ENCODE peak calls at places on chromosomes 5 and 9, in seven cellular contexts. One of them, this sample, is unnamed.

GRCh38 chr9:120452631-120453030 is 127.3 kb downstream of the CDK5RAP2 start:
- DNase-seq in AG09319: no peak
- DNase-seq in MCF 10A: no peak
- DNase-seq in Calu3: no peak
- DNase-seq in heart right ventricle: no peak
- DNase-seq in left ventricle myocardium inferior: no peak
- DNase-seq in CD14-positive monocyte: no peak
- DNase-seq in this sample: no peak

GRCh38 chr5:80238778-80239679 is 16.8 kb downstream of the SERINC5 start:
- DNase-seq in AG09319: no peak
- DNase-seq in MCF 10A: peak
- DNase-seq in Calu3: peak
- DNase-seq in heart right ventricle: peak
- DNase-seq in left ventricle myocardium inferior: peak
- DNase-seq in CD14-positive monocyte: no peak
- DNase-seq in this sample: no peak

GRCh38 chr9:22617156-22617555 is 170.5 kb downstream of the DMRTA1 start:
- DNase-seq in AG09319: no peak
- DNase-seq in MCF 10A: no peak
- DNase-seq in Calu3: no peak
- DNase-seq in heart right ventricle: no peak
- DNase-seq in left ventricle myocardium inferior: no peak
- DNase-seq in CD14-positive monocyte: no peak
- DNase-seq in this sample: no peak

GRCh38 chr5:77140350-77140749 is 53.3 kb upstream of the ZBED3 start:
- DNase-seq in AG09319: no peak
- DNase-seq in MCF 10A: no peak
- DNase-seq in Calu3: no peak
- DNase-seq in heart right ventricle: no peak
- DNase-seq in left ventricle myocardium inferior: no peak
- DNase-seq in CD14-positive monocyte: no peak
- DNase-seq in this sample: no peak

GRCh38 chr5:157106668-157107461 is 2.0 kb downstream of the HAVCR2 start:
- DNase-seq in AG09319: no peak
- DNase-seq in MCF 10A: no peak
- DNase-seq in Calu3: no peak
- DNase-seq in heart right ventricle: peak
- DNase-seq in left ventricle myocardium inferior: peak
- DNase-seq in CD14-positive monocyte: peak
- DNase-seq in this sample: no peak

GRCh38 chr5:131773805-131774204 is 23.0 kb downstream of the FNIP1 start:
- DNase-seq in AG09319: no peak
- DNase-seq in MCF 10A: no peak
- DNase-seq in Calu3: no peak
- DNase-seq in heart right ventricle: no peak
- DNase-seq in left ventricle myocardium inferior: no peak
- DNase-seq in CD14-positive monocyte: no peak
- DNase-seq in this sample: no peak

GRCh38 chr5:177611446-177612214 is 11.7 kb downstream of the B4GALT7 start:
- DNase-seq in AG09319: no peak
- DNase-seq in MCF 10A: no peak
- DNase-seq in Calu3: no peak
- DNase-seq in heart right ventricle: no peak
- DNase-seq in left ventricle myocardium inferior: no peak
- DNase-seq in CD14-positive monocyte: no peak
- DNase-seq in this sample: no peak

GRCh38 chr9:112327718-112328450 is 5.5 kb downstream of the PTBP3 start:
- DNase-seq in AG09319: no peak
- DNase-seq in MCF 10A: peak
- DNase-seq in Calu3: no peak
- DNase-seq in heart right ventricle: no peak
- DNase-seq in left ventricle myocardium inferior: no peak
- DNase-seq in CD14-positive monocyte: no peak
- DNase-seq in this sample: no peak

GRCh38 chr5:91207248-91207647 is 175.9 kb downstream of the ARRDC3 start:
- DNase-seq in AG09319: no peak
- DNase-seq in MCF 10A: no peak
- DNase-seq in Calu3: no peak
- DNase-seq in heart right ventricle: no peak
- DNase-seq in left ventricle myocardium inferior: no peak
- DNase-seq in CD14-positive monocyte: no peak
- DNase-seq in this sample: no peak

GRCh38 chr9:97747201-97747965 is 50.2 kb upstream of the XPA start:
- DNase-seq in AG09319: no peak
- DNase-seq in MCF 10A: no peak
- DNase-seq in Calu3: no peak
- DNase-seq in heart right ventricle: no peak
- DNase-seq in left ventricle myocardium inferior: no peak
- DNase-seq in CD14-positive monocyte: no peak
- DNase-seq in this sample: no peak

GRCh38 chr5:87154191-87154590 is 113.5 kb upstream of the RASA1 start:
- DNase-seq in AG09319: no peak
- DNase-seq in MCF 10A: no peak
- DNase-seq in Calu3: no peak
- DNase-seq in heart right ventricle: no peak
- DNase-seq in left ventricle myocardium inferior: no peak
- DNase-seq in CD14-positive monocyte: no peak
- DNase-seq in this sample: no peak

GRCh38 chr5:178468196-178468685 is 122.0 kb downstream of the COL23A1 start:
- DNase-seq in AG09319: no peak
- DNase-seq in MCF 10A: no peak
- DNase-seq in Calu3: no peak
- DNase-seq in heart right ventricle: no peak
- DNase-seq in left ventricle myocardium inferior: no peak
- DNase-seq in CD14-positive monocyte: no peak
- DNase-seq in this sample: no peak

GRCh38 chr5:157761690-157762611 is 18.4 kb downstream of the LSM11 start:
- DNase-seq in AG09319: no peak
- DNase-seq in MCF 10A: peak
- DNase-seq in Calu3: peak
- DNase-seq in heart right ventricle: no peak
- DNase-seq in left ventricle myocardium inferior: no peak
- DNase-seq in CD14-positive monocyte: no peak
- DNase-seq in this sample: no peak

GRCh38 chr9:131366745-131367401 is 27.0 kb upstream of the PRRC2B start:
- DNase-seq in AG09319: peak
- DNase-seq in MCF 10A: peak
- DNase-seq in Calu3: peak
- DNase-seq in heart right ventricle: no peak
- DNase-seq in left ventricle myocardium inferior: peak
- DNase-seq in CD14-positive monocyte: no peak
- DNase-seq in this sample: no peak

GRCh38 chr5:2566280-2566679 is 185.2 kb downstream of the IRX2 start:
- DNase-seq in AG09319: no peak
- DNase-seq in MCF 10A: peak
- DNase-seq in Calu3: no peak
- DNase-seq in heart right ventricle: no peak
- DNase-seq in left ventricle myocardium inferior: no peak
- DNase-seq in CD14-positive monocyte: no peak
- DNase-seq in this sample: no peak

GRCh38 chr5:154756203-154756870 is 1.2 kb downstream of the LARP1 start:
- DNase-seq in AG09319: no peak
- DNase-seq in MCF 10A: peak
- DNase-seq in Calu3: peak
- DNase-seq in heart right ventricle: peak
- DNase-seq in left ventricle myocardium inferior: peak
- DNase-seq in CD14-positive monocyte: peak
- DNase-seq in this sample: no peak

GRCh38 chr9:117555964-117556629 is 141.2 kb upstream of the ASTN2 start:
- DNase-seq in AG09319: no peak
- DNase-seq in MCF 10A: peak
- DNase-seq in Calu3: peak
- DNase-seq in heart right ventricle: peak
- DNase-seq in left ventricle myocardium inferior: peak
- DNase-seq in CD14-positive monocyte: no peak
- DNase-seq in this sample: no peak

GRCh38 chr9:79224672-79225433 is 346.9 kb upstream of the TLE4 start:
- DNase-seq in AG09319: peak
- DNase-seq in MCF 10A: peak
- DNase-seq in Calu3: no peak
- DNase-seq in heart right ventricle: no peak
- DNase-seq in left ventricle myocardium inferior: no peak
- DNase-seq in CD14-positive monocyte: no peak
- DNase-seq in this sample: no peak

GRCh38 chr5:171442287-171443042 is 23.0 kb downstream of the FGF18 start:
- DNase-seq in AG09319: no peak
- DNase-seq in MCF 10A: no peak
- DNase-seq in Calu3: no peak
- DNase-seq in heart right ventricle: no peak
- DNase-seq in left ventricle myocardium inferior: peak
- DNase-seq in CD14-positive monocyte: no peak
- DNase-seq in this sample: no peak

GRCh38 chr9:83714316-83714715 is 6.6 kb upstream of the UBQLN1 start:
- DNase-seq in AG09319: no peak
- DNase-seq in MCF 10A: no peak
- DNase-seq in Calu3: no peak
- DNase-seq in heart right ventricle: no peak
- DNase-seq in left ventricle myocardium inferior: no peak
- DNase-seq in CD14-positive monocyte: no peak
- DNase-seq in this sample: no peak

GRCh38 chr5:37850128-37850865 is 10.5 kb upstream of the GDNF start:
- DNase-seq in AG09319: no peak
- DNase-seq in MCF 10A: peak
- DNase-seq in Calu3: no peak
- DNase-seq in heart right ventricle: no peak
- DNase-seq in left ventricle myocardium inferior: no peak
- DNase-seq in CD14-positive monocyte: no peak
- DNase-seq in this sample: no peak

GRCh38 chr5:169945831-169946261 is 34.4 kb downstream of the INSYN2B start:
- DNase-seq in AG09319: peak
- DNase-seq in MCF 10A: peak
- DNase-seq in Calu3: peak
- DNase-seq in heart right ventricle: peak
- DNase-seq in left ventricle myocardium inferior: peak
- DNase-seq in CD14-positive monocyte: no peak
- DNase-seq in this sample: no peak

GRCh38 chr5:758698-759053 is 25.9 kb downstream of the ZDHHC11B start:
- DNase-seq in AG09319: no peak
- DNase-seq in MCF 10A: no peak
- DNase-seq in Calu3: no peak
- DNase-seq in heart right ventricle: no peak
- DNase-seq in left ventricle myocardium inferior: peak
- DNase-seq in CD14-positive monocyte: no peak
- DNase-seq in this sample: no peak

GRCh38 chr9:122350577-122351355 is 20.1 kb upstream of the PTGS1 start:
- DNase-seq in AG09319: peak
- DNase-seq in MCF 10A: peak
- DNase-seq in Calu3: peak
- DNase-seq in heart right ventricle: peak
- DNase-seq in left ventricle myocardium inferior: peak
- DNase-seq in CD14-positive monocyte: peak
- DNase-seq in this sample: peak

GRCh38 chr5:88661870-88662207 is 221.1 kb downstream of the MEF2C start:
- DNase-seq in AG09319: no peak
- DNase-seq in MCF 10A: no peak
- DNase-seq in Calu3: no peak
- DNase-seq in heart right ventricle: no peak
- DNase-seq in left ventricle myocardium inferior: no peak
- DNase-seq in CD14-positive monocyte: no peak
- DNase-seq in this sample: no peak
- TF ChIP-seq CTCF in AG09319: no peak
- TF ChIP-seq CTCF in MCF 10A: no peak
- TF ChIP-seq CTCF in Calu3: no peak
- TF ChIP-seq CTCF in heart right ventricle: no peak
- TF ChIP-seq CTCF in left ventricle myocardium inferior: no peak
- TF ChIP-seq CTCF in CD14-positive monocyte: no peak
- TF ChIP-seq CTCF in this sample: no peak

DNA sequence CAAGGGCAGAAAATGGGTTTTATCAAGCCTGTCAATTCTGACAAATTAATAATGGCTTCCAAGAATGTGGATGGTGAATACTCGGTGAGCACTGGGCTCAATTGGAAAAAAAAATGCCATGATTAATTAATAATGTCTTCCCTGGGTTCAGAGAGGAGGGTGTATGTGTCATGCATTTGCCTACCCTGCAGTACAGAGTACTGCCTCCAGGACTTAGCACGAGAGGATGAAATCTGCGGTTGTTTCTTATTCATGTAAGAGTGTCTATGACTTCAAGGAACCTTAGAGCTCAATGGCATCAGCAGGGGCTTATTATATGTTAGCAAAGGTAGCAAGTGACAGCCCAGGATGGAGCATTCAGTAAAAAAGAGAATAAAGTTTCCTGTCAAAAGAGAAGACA is 132.6 kb downstream of the GRIA1 start:
- DNase-seq in AG09319: no peak
- DNase-seq in MCF 10A: no peak
- DNase-seq in Calu3: no peak
- DNase-seq in heart right ventricle: no peak
- DNase-seq in left ventricle myocardium inferior: no peak
- DNase-seq in CD14-positive monocyte: no peak
- DNase-seq in this sample: no peak
- TF ChIP-seq CTCF in AG09319: no peak
- TF ChIP-seq CTCF in MCF 10A: no peak
- TF ChIP-seq CTCF in Calu3: no peak
- TF ChIP-seq CTCF in heart right ventricle: no peak
- TF ChIP-seq CTCF in left ventricle myocardium inferior: no peak
- TF ChIP-seq CTCF in CD14-positive monocyte: no peak
- TF ChIP-seq CTCF in this sample: no peak

GRCh38 chr5:175700991-175701390 is 43.1 kb downstream of the HRH2 start:
- DNase-seq in AG09319: no peak
- DNase-seq in MCF 10A: peak
- DNase-seq in Calu3: peak
- DNase-seq in heart right ventricle: no peak
- DNase-seq in left ventricle myocardium inferior: no peak
- DNase-seq in CD14-positive monocyte: no peak
- DNase-seq in this sample: no peak
- TF ChIP-seq CTCF in AG09319: no peak
- TF ChIP-seq CTCF in MCF 10A: peak
- TF ChIP-seq CTCF in Calu3: no peak
- TF ChIP-seq CTCF in heart right ventricle: no peak
- TF ChIP-seq CTCF in left ventricle myocardium inferior: peak
- TF ChIP-seq CTCF in CD14-positive monocyte: peak
- TF ChIP-seq CTCF in this sample: peak

GRCh38 chr9:88590558-88591146 is 55.7 kb downstream of the NXNL2 start:
- DNase-seq in AG09319: no peak
- DNase-seq in MCF 10A: peak
- DNase-seq in Calu3: no peak
- DNase-seq in heart right ventricle: no peak
- DNase-seq in left ventricle myocardium inferior: no peak
- DNase-seq in CD14-positive monocyte: no peak
- DNase-seq in this sample: no peak
- TF ChIP-seq CTCF in AG09319: no peak
- TF ChIP-seq CTCF in MCF 10A: no peak
- TF ChIP-seq CTCF in Calu3: no peak
- TF ChIP-seq CTCF in heart right ventricle: no peak
- TF ChIP-seq CTCF in left ventricle myocardium inferior: no peak
- TF ChIP-seq CTCF in CD14-positive monocyte: no peak
- TF ChIP-seq CTCF in this sample: peak